ENCODE peak calls at places on chromosomes 5 and 9, in five cellular contexts. One of them, this sample, is unnamed.

GRCh38 chr9:98774746-98775145 is 21.6 kb downstream of the ANKS6 start:
- DNase-seq in adrenal gland: no peak
- DNase-seq in MM.1S: no peak
- DNase-seq in uterus: no peak
- DNase-seq in fibroblast of pulmonary artery: no peak
- DNase-seq in this sample: peak

GRCh38 chr5:158203256-158203655 is 344.3 kb upstream of the CLINT1 start:
- DNase-seq in adrenal gland: no peak
- DNase-seq in MM.1S: no peak
- DNase-seq in uterus: no peak
- DNase-seq in fibroblast of pulmonary artery: no peak
- DNase-seq in this sample: no peak

GRCh38 chr9:123033864-123034598 is 564 bp downstream of the GPR21 start:
- DNase-seq in adrenal gland: no peak
- DNase-seq in MM.1S: no peak
- DNase-seq in fibroblast of pulmonary artery: no peak
- DNase-seq in uterus: no peak
- DNase-seq in this sample: peak

GRCh38 chr5:140000332-140000731 is 42.8 kb downstream of the NRG2 start:
- DNase-seq in adrenal gland: no peak
- DNase-seq in fibroblast of pulmonary artery: no peak
- DNase-seq in uterus: no peak
- DNase-seq in MM.1S: no peak
- DNase-seq in this sample: no peak

GRCh38 chr5:128630078-128630575 is 92.1 kb upstream of the FBN2 start:
- DNase-seq in uterus: no peak
- DNase-seq in fibroblast of pulmonary artery: no peak
- DNase-seq in adrenal gland: no peak
- DNase-seq in MM.1S: no peak
- DNase-seq in this sample: no peak

GRCh38 chr9:95981741-95982390 is 106.4 kb downstream of the ERCC6L2 start:
- DNase-seq in MM.1S: peak
- DNase-seq in adrenal gland: no peak
- DNase-seq in uterus: no peak
- DNase-seq in fibroblast of pulmonary artery: no peak
- DNase-seq in this sample: no peak

GRCh38 chr5:141373673-141374317 is at the start of gene PCDHGA6:
- DNase-seq in adrenal gland: no peak
- DNase-seq in uterus: no peak
- DNase-seq in fibroblast of pulmonary artery: peak
- DNase-seq in MM.1S: peak
- DNase-seq in this sample: peak

GRCh38 chr5:160793500-160793899 is 58.5 kb downstream of the ATP10B start:
- DNase-seq in MM.1S: no peak
- DNase-seq in uterus: no peak
- DNase-seq in adrenal gland: no peak
- DNase-seq in fibroblast of pulmonary artery: no peak
- DNase-seq in this sample: no peak

GRCh38 chr9:82209797-82210470 is 221.4 kb downstream of the SPATA31D1 start:
- DNase-seq in MM.1S: peak
- DNase-seq in uterus: no peak
- DNase-seq in adrenal gland: no peak
- DNase-seq in fibroblast of pulmonary artery: no peak
- DNase-seq in this sample: no peak

GRCh38 chr5:82092-82491 is 9.9 kb upstream of the PLEKHG4B start:
- DNase-seq in uterus: no peak
- DNase-seq in fibroblast of pulmonary artery: peak
- DNase-seq in MM.1S: no peak
- DNase-seq in adrenal gland: no peak
- DNase-seq in this sample: no peak

GRCh38 chr9:88947581-88948573 is 43.4 kb upstream of the S1PR3 start:
- DNase-seq in fibroblast of pulmonary artery: peak
- DNase-seq in uterus: no peak
- DNase-seq in adrenal gland: no peak
- DNase-seq in MM.1S: no peak
- DNase-seq in this sample: peak

GRCh38 chr9:85599540-85600140 is 142.1 kb downstream of the AGTPBP1 start:
- DNase-seq in uterus: no peak
- DNase-seq in MM.1S: no peak
- DNase-seq in fibroblast of pulmonary artery: peak
- DNase-seq in adrenal gland: no peak
- DNase-seq in this sample: no peak

GRCh38 chr9:89482056-89482784 is 15.7 kb downstream of the SEMA4D start:
- DNase-seq in fibroblast of pulmonary artery: no peak
- DNase-seq in adrenal gland: no peak
- DNase-seq in uterus: no peak
- DNase-seq in MM.1S: no peak
- DNase-seq in this sample: no peak

GRCh38 chr5:35029333-35029732 is 18.4 kb downstream of the AGXT2 start:
- DNase-seq in adrenal gland: no peak
- DNase-seq in uterus: no peak
- DNase-seq in MM.1S: no peak
- DNase-seq in fibroblast of pulmonary artery: peak
- DNase-seq in this sample: peak

GRCh38 chr5:117103703-117104102 is 529.1 kb upstream of the SEMA6A start:
- DNase-seq in adrenal gland: no peak
- DNase-seq in fibroblast of pulmonary artery: no peak
- DNase-seq in MM.1S: peak
- DNase-seq in uterus: no peak
- DNase-seq in this sample: no peak

GRCh38 chr5:140205216-140205615 is 30.2 kb downstream of the CYSTM1 start:
- DNase-seq in adrenal gland: no peak
- DNase-seq in fibroblast of pulmonary artery: no peak
- DNase-seq in MM.1S: no peak
- DNase-seq in uterus: no peak
- DNase-seq in this sample: no peak

GRCh38 chr9:124257865-124258764 is at the start of gene NEK6:
- DNase-seq in MM.1S: peak
- DNase-seq in uterus: no peak
- DNase-seq in adrenal gland: no peak
- DNase-seq in fibroblast of pulmonary artery: no peak
- DNase-seq in this sample: peak

GRCh38 chr5:172637740-172638139 is 3.3 kb upstream of the NEURL1B start:
- DNase-seq in MM.1S: no peak
- DNase-seq in fibroblast of pulmonary artery: no peak
- DNase-seq in adrenal gland: no peak
- DNase-seq in uterus: no peak
- DNase-seq in this sample: no peak

GRCh38 chr5:107633171-107633901 is 37.4 kb downstream of the EFNA5 start:
- DNase-seq in uterus: no peak
- DNase-seq in MM.1S: no peak
- DNase-seq in adrenal gland: no peak
- DNase-seq in fibroblast of pulmonary artery: peak
- DNase-seq in this sample: peak
- TF ChIP-seq CTCF in uterus: no peak
- TF ChIP-seq CTCF in MM.1S: no peak
- TF ChIP-seq CTCF in adrenal gland: no peak
- TF ChIP-seq CTCF in fibroblast of pulmonary artery: no peak
- TF ChIP-seq CTCF in this sample: no peak

DNA sequence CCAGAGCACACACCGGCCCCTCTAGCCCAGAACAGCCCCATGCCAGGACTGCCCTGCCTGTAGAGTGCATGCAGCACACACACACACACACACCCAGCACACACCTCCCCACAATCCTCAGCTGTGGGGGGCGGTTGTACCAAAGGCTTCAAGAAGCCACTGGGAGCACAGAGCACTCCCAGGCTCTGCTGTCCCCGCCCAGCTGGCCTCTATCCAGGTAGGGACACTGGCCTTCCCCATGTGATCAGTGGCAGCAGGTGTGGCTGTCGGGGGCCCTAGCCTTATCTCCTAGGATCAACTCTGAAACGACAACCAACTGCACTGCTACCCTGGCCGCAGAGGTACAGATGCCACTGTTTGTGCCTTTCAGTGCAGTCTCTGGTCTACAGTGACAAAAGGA is 2.0 kb downstream of the ANAPC2 start:
- DNase-seq in MM.1S: no peak
- DNase-seq in fibroblast of pulmonary artery: no peak
- DNase-seq in uterus: no peak
- DNase-seq in adrenal gland: no peak
- DNase-seq in this sample: no peak
- H3K4me3 ChIP-seq in MM.1S: no peak
- H3K4me3 ChIP-seq in fibroblast of pulmonary artery: no peak
- H3K4me3 ChIP-seq in uterus: no peak
- H3K4me3 ChIP-seq in adrenal gland: no peak
- H3K4me3 ChIP-seq in this sample: no peak

DNA sequence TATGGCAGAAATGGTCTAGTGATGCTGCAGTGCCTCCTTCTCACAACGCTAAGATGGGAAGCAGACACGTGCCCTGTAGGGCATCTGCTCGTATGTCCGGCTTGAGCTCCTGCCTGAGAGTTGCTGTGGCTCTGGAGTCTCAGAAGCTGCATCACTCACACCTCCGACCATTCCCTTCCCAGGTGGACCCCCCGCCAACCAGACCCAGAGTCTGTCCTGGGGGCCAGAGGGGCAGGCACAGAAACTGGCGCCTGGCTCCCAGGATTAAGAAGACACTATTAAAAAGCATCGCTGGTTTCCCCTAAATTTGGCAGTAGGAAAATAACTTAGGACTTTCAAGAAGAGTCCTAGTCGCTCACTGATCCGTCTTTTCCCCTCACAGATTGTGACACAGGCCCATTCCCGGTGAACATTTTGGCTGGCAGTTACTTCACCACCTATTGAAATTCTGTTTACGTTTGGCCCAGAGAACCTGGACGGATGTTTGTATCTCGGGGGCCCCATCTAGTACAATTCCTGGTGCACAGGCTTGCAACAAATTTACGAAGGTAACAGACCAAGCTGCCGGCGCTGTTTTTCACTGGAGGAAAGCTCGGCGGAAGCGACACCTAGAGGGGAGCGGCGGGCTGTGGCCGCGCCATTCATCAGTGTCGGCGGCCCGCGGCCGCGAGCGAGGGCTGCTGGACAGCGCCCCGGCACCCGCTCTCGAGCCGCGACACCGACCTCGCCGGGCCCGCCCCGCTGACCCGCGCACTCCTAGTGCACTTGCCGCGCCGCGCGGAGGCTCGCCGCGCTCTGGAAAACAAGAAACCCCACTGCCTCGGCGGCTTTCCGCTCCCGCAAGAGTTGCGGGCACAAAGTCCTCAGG is 1.6 kb downstream of the FSTL4 start:
- DNase-seq in adrenal gland: peak
- DNase-seq in MM.1S: peak
- DNase-seq in uterus: no peak
- DNase-seq in fibroblast of pulmonary artery: peak
- DNase-seq in this sample: peak
- TF ChIP-seq CTCF in adrenal gland: peak
- TF ChIP-seq CTCF in MM.1S: peak
- TF ChIP-seq CTCF in uterus: peak
- TF ChIP-seq CTCF in fibroblast of pulmonary artery: peak
- TF ChIP-seq CTCF in this sample: peak

GRCh38 chr9:117678882-117679281 is 25.3 kb upstream of the TLR4 start:
- DNase-seq in uterus: no peak
- DNase-seq in fibroblast of pulmonary artery: no peak
- DNase-seq in adrenal gland: no peak
- DNase-seq in MM.1S: no peak
- DNase-seq in this sample: no peak
- H3K4me3 ChIP-seq in uterus: no peak
- H3K4me3 ChIP-seq in fibroblast of pulmonary artery: no peak
- H3K4me3 ChIP-seq in adrenal gland: no peak
- H3K4me3 ChIP-seq in MM.1S: no peak
- H3K4me3 ChIP-seq in this sample: no peak

DNA sequence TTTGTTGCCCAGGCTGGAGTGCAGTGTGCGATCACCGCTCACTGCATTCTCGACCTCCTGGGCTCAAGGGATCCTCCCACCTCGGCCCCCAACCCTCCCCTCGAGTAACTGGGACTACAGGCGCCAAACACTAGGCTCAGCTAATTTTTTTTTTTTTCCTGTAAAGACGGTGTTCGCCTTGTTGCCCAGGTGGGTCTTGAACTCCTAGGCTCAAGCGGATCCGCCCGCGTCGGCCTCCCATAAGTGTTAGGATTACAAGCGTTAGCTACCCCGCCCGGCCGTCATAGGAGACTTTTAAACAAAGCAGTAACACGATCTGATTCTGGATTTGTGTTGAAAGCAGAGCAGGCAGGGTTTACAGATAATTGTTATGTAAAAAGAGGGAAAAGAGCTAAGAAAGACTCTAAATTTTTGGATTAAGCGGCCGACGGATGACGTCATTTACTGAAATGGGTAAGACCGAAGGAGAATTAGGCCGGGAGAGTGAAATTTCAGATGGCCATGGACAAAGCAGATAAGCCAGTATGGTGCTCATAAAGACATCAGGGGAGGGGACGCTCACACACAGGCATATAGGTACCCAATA is 669 bp downstream of the TSTD2 start:
- DNase-seq in fibroblast of pulmonary artery: peak
- DNase-seq in MM.1S: no peak
- DNase-seq in uterus: peak
- DNase-seq in adrenal gland: peak
- DNase-seq in this sample: peak
- TF ChIP-seq CTCF in fibroblast of pulmonary artery: no peak
- TF ChIP-seq CTCF in MM.1S: no peak
- TF ChIP-seq CTCF in uterus: no peak
- TF ChIP-seq CTCF in adrenal gland: no peak
- TF ChIP-seq CTCF in this sample: no peak